ENCODE peak calls at places on chromosome 17, in five cellular contexts. One of them, this sample, is unnamed.

GRCh38 chr17:80377798-80378197 is 37.2 kb upstream of the ENDOV start:
- DNase-seq in IMR-90: no peak
- DNase-seq in heart left ventricle: no peak
- DNase-seq in gastrocnemius medialis: no peak
- DNase-seq in vagina: no peak
- DNase-seq in this sample: no peak

GRCh38 chr17:17822189-17822978 is 14.4 kb downstream of the SREBF1 start:
- DNase-seq in IMR-90: peak; percentile 87
- DNase-seq in heart left ventricle: no peak
- DNase-seq in gastrocnemius medialis: peak; percentile 95
- DNase-seq in vagina: no peak
- DNase-seq in this sample: peak; percentile 81

GRCh38 chr17:59757043-59757824 is 49.8 kb downstream of the VMP1 start:
- DNase-seq in IMR-90: no peak
- DNase-seq in heart left ventricle: no peak
- DNase-seq in gastrocnemius medialis: no peak
- DNase-seq in vagina: no peak
- DNase-seq in this sample: no peak

GRCh38 chr17:47323382-47324223 is at the start of gene EFCAB13:
- DNase-seq in IMR-90: peak; percentile 71
- DNase-seq in heart left ventricle: peak; percentile 90
- DNase-seq in gastrocnemius medialis: peak; percentile 69
- DNase-seq in vagina: no peak
- DNase-seq in this sample: peak; percentile 85

GRCh38 chr17:45050680-45051059 is 762 bp downstream of the DCAKD start:
- DNase-seq in IMR-90: peak; percentile 28
- DNase-seq in heart left ventricle: no peak
- DNase-seq in gastrocnemius medialis: no peak
- DNase-seq in vagina: no peak
- DNase-seq in this sample: no peak

GRCh38 chr17:192666-193425 is 11.4 kb upstream of the DOC2B start:
- DNase-seq in IMR-90: no peak
- DNase-seq in heart left ventricle: no peak
- DNase-seq in gastrocnemius medialis: no peak
- DNase-seq in vagina: no peak
- DNase-seq in this sample: no peak

GRCh38 chr17:15398736-15399331 is 57.4 kb upstream of the TEKT3 start:
- DNase-seq in IMR-90: peak; percentile 74
- DNase-seq in heart left ventricle: no peak
- DNase-seq in gastrocnemius medialis: peak; percentile 80
- DNase-seq in vagina: no peak
- DNase-seq in this sample: no peak

GRCh38 chr17:73641779-73642580 is 2.3 kb downstream of the SDK2 start:
- DNase-seq in IMR-90: no peak
- DNase-seq in heart left ventricle: no peak
- DNase-seq in gastrocnemius medialis: no peak
- DNase-seq in vagina: no peak
- DNase-seq in this sample: no peak

GRCh38 chr17:58303981-58304734 is 23.4 kb upstream of the MPO start:
- DNase-seq in IMR-90: peak; percentile 23
- DNase-seq in heart left ventricle: peak; percentile 27
- DNase-seq in gastrocnemius medialis: no peak
- DNase-seq in vagina: no peak
- DNase-seq in this sample: no peak

GRCh38 chr17:34397265-34397664 is 34.2 kb upstream of the CCL1 start:
- DNase-seq in IMR-90: no peak
- DNase-seq in heart left ventricle: no peak
- DNase-seq in gastrocnemius medialis: no peak
- DNase-seq in vagina: no peak
- DNase-seq in this sample: no peak
- TF ChIP-seq POLR2A in IMR-90: no peak
- TF ChIP-seq POLR2A in heart left ventricle: no peak
- TF ChIP-seq POLR2A in gastrocnemius medialis: no peak
- TF ChIP-seq POLR2A in vagina: no peak
- TF ChIP-seq POLR2A in this sample: no peak

DNA sequence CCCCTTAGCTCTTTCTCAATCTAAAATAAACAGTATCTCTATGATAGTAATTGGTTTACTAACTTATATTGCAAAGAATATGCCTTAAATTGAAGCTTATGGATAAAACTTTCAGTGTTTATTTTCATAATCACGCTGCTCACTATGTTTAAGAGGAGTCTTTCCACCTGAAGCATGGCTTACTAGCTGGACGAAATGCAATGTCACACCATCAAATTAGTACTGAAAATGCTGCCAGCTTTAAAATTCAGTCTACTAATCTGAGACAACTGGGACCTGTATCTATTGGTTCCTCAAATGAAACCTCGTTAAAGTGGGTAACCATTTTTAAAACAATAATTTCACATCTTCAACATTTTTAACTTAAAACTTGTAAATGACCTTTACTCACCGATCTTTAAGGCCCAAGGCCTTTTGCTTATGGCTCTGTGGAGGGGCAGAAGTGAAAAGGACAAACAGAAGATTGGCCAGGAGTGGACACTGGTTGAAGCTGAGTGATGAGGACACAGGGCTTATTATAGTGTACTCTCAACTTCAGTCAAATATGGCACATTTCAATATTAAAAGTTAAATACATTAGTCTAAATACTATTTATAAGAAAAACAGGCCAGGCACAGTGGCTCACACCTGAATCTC is 212.8 kb upstream of the WSB1 start:
- DNase-seq in IMR-90: no peak
- DNase-seq in heart left ventricle: no peak
- DNase-seq in gastrocnemius medialis: no peak
- DNase-seq in vagina: no peak
- DNase-seq in this sample: no peak
- H3K9me3 ChIP-seq in IMR-90: peaks cover 9% of the 10 kb centered on the region
- H3K9me3 ChIP-seq in heart left ventricle: no peaks in the 10 kb centered on the region
- H3K9me3 ChIP-seq in gastrocnemius medialis: no peaks in the 10 kb centered on the region
- H3K9me3 ChIP-seq in vagina: no peaks in the 10 kb centered on the region
- H3K9me3 ChIP-seq in this sample: no peaks in the 10 kb centered on the region

GRCh38 chr17:82094931-82095776 is 2.9 kb downstream of the FASN start:
- DNase-seq in IMR-90: no peak
- DNase-seq in heart left ventricle: no peak
- DNase-seq in gastrocnemius medialis: no peak
- DNase-seq in vagina: no peak
- DNase-seq in this sample: no peak
- TF ChIP-seq POLR2A in IMR-90: no peak
- TF ChIP-seq POLR2A in heart left ventricle: no peak
- TF ChIP-seq POLR2A in gastrocnemius medialis: no peak
- TF ChIP-seq POLR2A in vagina: no peak
- TF ChIP-seq POLR2A in this sample: no peak

DNA sequence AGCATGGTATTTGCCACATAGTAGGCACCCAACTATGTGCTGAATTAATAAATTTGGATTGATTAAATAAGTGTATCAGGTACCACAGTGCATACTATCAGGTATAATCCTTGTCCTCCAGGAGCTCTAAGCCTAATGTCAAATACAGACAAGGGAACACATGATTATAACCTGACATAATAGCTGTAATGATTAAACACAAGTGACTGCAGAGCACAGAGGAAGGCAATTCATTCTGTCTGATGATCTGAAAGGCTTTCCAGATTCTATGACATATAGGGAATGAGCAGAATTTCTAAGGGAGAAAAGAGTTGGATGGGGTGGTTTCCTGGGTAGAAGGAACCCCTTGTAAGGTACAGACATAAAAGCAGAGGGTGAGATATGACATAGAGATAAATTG is 273.5 kb downstream of the KIF2B start:
- DNase-seq in IMR-90: no peak
- DNase-seq in heart left ventricle: no peak
- DNase-seq in gastrocnemius medialis: no peak
- DNase-seq in vagina: no peak
- DNase-seq in this sample: no peak
- H3K9me3 ChIP-seq in IMR-90: peaks cover 5% of the 10 kb centered on the region
- H3K9me3 ChIP-seq in heart left ventricle: no peaks in the 10 kb centered on the region
- H3K9me3 ChIP-seq in gastrocnemius medialis: no peaks in the 10 kb centered on the region
- H3K9me3 ChIP-seq in vagina: no peaks in the 10 kb centered on the region
- H3K9me3 ChIP-seq in this sample: no peaks in the 10 kb centered on the region

DNA sequence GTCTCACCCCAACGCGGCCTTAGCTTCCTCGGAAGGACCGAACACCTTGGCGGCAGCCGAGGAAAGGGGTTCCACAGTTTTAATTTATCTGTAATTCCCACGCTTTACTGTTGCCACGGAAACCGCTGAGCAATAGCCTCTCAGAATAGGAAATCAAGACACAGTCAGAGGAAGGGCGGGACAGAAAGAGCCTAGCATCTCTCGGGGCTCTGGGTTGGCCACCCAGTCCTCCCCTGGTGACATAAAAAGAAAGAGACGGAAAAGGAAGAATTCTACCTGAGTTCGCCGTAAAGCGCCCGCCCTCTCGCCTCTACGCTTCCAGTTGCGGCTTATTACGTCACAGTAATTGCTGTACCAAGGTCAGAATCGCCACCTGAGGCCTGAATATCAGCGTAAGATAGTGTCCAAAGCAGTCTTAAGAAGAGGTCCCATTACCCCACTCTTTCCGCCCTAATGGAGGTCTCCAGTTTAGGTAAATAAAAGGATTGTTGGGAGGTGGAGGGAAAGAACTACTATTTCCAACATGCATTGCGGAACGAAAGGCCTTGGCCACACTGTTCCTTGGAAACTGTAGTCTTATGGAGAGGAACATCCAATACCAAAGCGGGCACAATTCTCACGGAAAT is 761 bp upstream of the NBR1 start:
- DNase-seq in IMR-90: peak; percentile 95
- DNase-seq in heart left ventricle: peak; percentile 90
- DNase-seq in gastrocnemius medialis: peak; percentile 94
- DNase-seq in vagina: no peak
- DNase-seq in this sample: peak; percentile 89
- TF ChIP-seq POLR2A in IMR-90: peak; percentile 42
- TF ChIP-seq POLR2A in heart left ventricle: peak; percentile 11
- TF ChIP-seq POLR2A in gastrocnemius medialis: no peak
- TF ChIP-seq POLR2A in vagina: no peak
- TF ChIP-seq POLR2A in this sample: peak; percentile 70

GRCh38 chr17:22272363-22273146 is 580.2 kb downstream of the KCNJ18 start:
- DNase-seq in IMR-90: no peak
- DNase-seq in heart left ventricle: no peak
- DNase-seq in gastrocnemius medialis: no peak
- DNase-seq in vagina: peak; percentile 67
- DNase-seq in this sample: no peak
- H3K9me3 ChIP-seq in IMR-90: peaks cover 32% of the 10 kb centered on the region
- H3K9me3 ChIP-seq in heart left ventricle: no peaks in the 10 kb centered on the region
- H3K9me3 ChIP-seq in gastrocnemius medialis: no peaks in the 10 kb centered on the region
- H3K9me3 ChIP-seq in vagina: no peaks in the 10 kb centered on the region
- H3K9me3 ChIP-seq in this sample: no peaks in the 10 kb centered on the region

GRCh38 chr17:3965123-3965800 is 1.0 kb upstream of the ATP2A3 start:
- DNase-seq in IMR-90: no peak
- DNase-seq in heart left ventricle: peak; percentile 68
- DNase-seq in gastrocnemius medialis: no peak
- DNase-seq in vagina: no peak
- DNase-seq in this sample: peak; percentile 31
- TF ChIP-seq POLR2A in IMR-90: no peak
- TF ChIP-seq POLR2A in heart left ventricle: no peak
- TF ChIP-seq POLR2A in gastrocnemius medialis: no peak
- TF ChIP-seq POLR2A in vagina: no peak
- TF ChIP-seq POLR2A in this sample: no peak

DNA sequence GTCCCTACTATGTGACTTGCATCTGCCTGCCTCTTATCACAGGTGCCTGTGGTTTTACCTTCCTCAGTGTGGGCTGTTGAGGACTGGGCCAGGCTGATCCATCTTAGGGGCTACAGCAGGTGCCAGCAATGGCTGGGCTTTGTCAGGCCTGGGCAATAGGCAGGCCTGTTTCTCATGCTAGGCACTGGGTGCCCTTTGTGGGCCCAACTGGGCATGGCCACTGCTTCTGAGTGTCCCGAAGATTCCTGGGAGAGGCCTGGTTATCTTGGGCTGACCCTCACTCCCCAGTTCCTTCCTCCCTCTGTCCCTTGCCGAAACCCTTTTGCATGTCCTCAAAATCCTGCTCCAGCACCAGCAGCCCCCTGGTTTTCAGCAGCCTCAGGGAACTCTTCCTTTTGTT is 1024.9 kb downstream of the KCNJ18 start:
- DNase-seq in IMR-90: no peak
- DNase-seq in heart left ventricle: no peak
- DNase-seq in gastrocnemius medialis: no peak
- DNase-seq in vagina: no peak
- DNase-seq in this sample: no peak
- H3K9me3 ChIP-seq in IMR-90: peaks cover 24% of the 10 kb centered on the region
- H3K9me3 ChIP-seq in heart left ventricle: no peaks in the 10 kb centered on the region
- H3K9me3 ChIP-seq in gastrocnemius medialis: no peaks in the 10 kb centered on the region
- H3K9me3 ChIP-seq in vagina: no peaks in the 10 kb centered on the region
- H3K9me3 ChIP-seq in this sample: peaks cover 48% of the 10 kb centered on the region

GRCh38 chr17:3535253-3535995 is 22.2 kb downstream of the TRPV3 start:
- DNase-seq in IMR-90: peak; percentile 62
- DNase-seq in heart left ventricle: peak; percentile 53
- DNase-seq in gastrocnemius medialis: peak; percentile 35
- DNase-seq in vagina: no peak
- DNase-seq in this sample: no peak
- TF ChIP-seq POLR2A in IMR-90: no peak
- TF ChIP-seq POLR2A in heart left ventricle: no peak
- TF ChIP-seq POLR2A in gastrocnemius medialis: no peak
- TF ChIP-seq POLR2A in vagina: no peak
- TF ChIP-seq POLR2A in this sample: no peak

GRCh38 chr17:40319651-40320550 is 10.9 kb downstream of the RARA start:
- DNase-seq in IMR-90: no peak
- DNase-seq in heart left ventricle: no peak
- DNase-seq in gastrocnemius medialis: peak; percentile 83
- DNase-seq in vagina: no peak
- DNase-seq in this sample: peak; percentile 28

GRCh38 chr17:40317345-40317873 is 8.4 kb downstream of the RARA start:
- DNase-seq in IMR-90: peak; percentile 70
- DNase-seq in heart left ventricle: peak; percentile 69
- DNase-seq in gastrocnemius medialis: peak; percentile 78
- DNase-seq in vagina: no peak
- DNase-seq in this sample: no peak

GRCh38 chr17:40318835-40319332 is 9.9 kb downstream of the RARA start:
- DNase-seq in IMR-90: no peak
- DNase-seq in heart left ventricle: no peak
- DNase-seq in gastrocnemius medialis: peak; percentile 55
- DNase-seq in vagina: no peak
- DNase-seq in this sample: no peak

GRCh38 chr17:40316571-40317344 is 7.8 kb downstream of the RARA start:
- DNase-seq in IMR-90: peak; percentile 75
- DNase-seq in heart left ventricle: peak; percentile 84
- DNase-seq in gastrocnemius medialis: peak; percentile 62
- DNase-seq in vagina: no peak
- DNase-seq in this sample: no peak

GRCh38 chr17:40317880-40318834 is 9.2 kb downstream of the RARA start:
- DNase-seq in IMR-90: peak; percentile 94
- DNase-seq in heart left ventricle: peak; percentile 97
- DNase-seq in gastrocnemius medialis: peak; percentile 98
- DNase-seq in vagina: no peak
- DNase-seq in this sample: peak; percentile 97
- H3K9me3 ChIP-seq in IMR-90: no peaks in the 10 kb centered on the region
- H3K9me3 ChIP-seq in heart left ventricle: no peaks in the 10 kb centered on the region
- H3K9me3 ChIP-seq in gastrocnemius medialis: no peaks in the 10 kb centered on the region
- H3K9me3 ChIP-seq in vagina: no peaks in the 10 kb centered on the region
- H3K9me3 ChIP-seq in this sample: no peaks in the 10 kb centered on the region